ENCODE peak calls at places on chromosome 7, in six cellular contexts. I is smooth muscle cell of the brain vasculature; S is GM12892; X is activated CD4-positive, CD25-positive, alpha-beta regulatory T cell; V is stimulated activated naive CD4-positive, alpha-beta T cell; T is iPS-NIHi11. R is an unnamed sample.
A peak's percentile ranks its signal among the peaks of the same experiment; 100 is the strongest.

GRCh38 chr7:103075337-103075918 is 488 bp downstream of the ARMC10 start:
- DNase-seq in V (peak; percentile 58), T (peak; percentile 84), X (peak; percentile 54), I (peak; percentile 9), S (peak; percentile 50), R (peak; percentile 78)

GRCh38 chr7:121521681-121522405 is 125.7 kb upstream of the FAM3C start:
- DNase-seq in X (no peak), I (no peak), S (no peak), T (no peak), V (no peak), R (no peak)

GRCh38 chr7:102934670-102935069 is 21.9 kb downstream of the LRRC17 start:
- DNase-seq in T (no peak), S (no peak), I (no peak), V (no peak), X (no peak), R (no peak)

GRCh38 chr7:95590387-95591248 is 5.7 kb downstream of the PDK4 start:
- DNase-seq in I (no peak), V (no peak), T (no peak), S (no peak), X (no peak), R (no peak)

GRCh38 chr7:139855498-139856270 is 26.6 kb downstream of the TBXAS1 start:
- DNase-seq in X (no peak), I (no peak), V (no peak), S (no peak), T (no peak), R (no peak)

GRCh38 chr7:4659551-4660286 is 22.4 kb upstream of the FOXK1 start:
- DNase-seq in T (peak; percentile 26), X (no peak), V (no peak), I (no peak), S (no peak), R (no peak)

GRCh38 chr7:901388-902154 is 25.2 kb downstream of the GET4 start:
- DNase-seq in I (peak; percentile 50), V (no peak), S (peak; percentile 87), T (peak; percentile 100), X (peak; percentile 21), R (peak; percentile 81)

GRCh38 chr7:92988051-92988450 is 129.7 kb downstream of the SAMD9 start:
- DNase-seq in S (no peak), I (no peak), V (no peak), X (no peak), T (peak; percentile 41), R (peak; percentile 91)

GRCh38 chr7:102115931-102116330 is 170.7 kb upstream of the SH2B2 start:
- DNase-seq in S (no peak), T (no peak), V (no peak), X (no peak), I (no peak), R (no peak)

GRCh38 chr7:155395176-155395797 is 62.6 kb upstream of the EN2 start:
- DNase-seq in I (no peak), S (no peak), T (no peak), V (no peak), X (no peak), R (no peak)

GRCh38 chr7:26198133-26198780 is 2.3 kb downstream of the HNRNPA2B1 start:
- DNase-seq in T (no peak), I (no peak), X (no peak), S (no peak), V (no peak), R (peak; percentile 40)

GRCh38 chr7:126791306-126791705 is 461.4 kb downstream of the GRM8 start:
- DNase-seq in V (no peak), I (no peak), X (no peak), S (no peak), T (no peak), R (peak; percentile 54)

R was measured in epithelial cell of esophagus.